ENCODE peak calls at places on chromosomes 7 and 10, in nine cellular contexts. C is BJ, N is colonic mucosa, J is psoas muscle, Z is lower leg skin, G is progenitor cell of endocrine pancreas, L is tibial artery, K is upper lobe of left lung, W is nephron progenitor cell. A is an unnamed sample.

GRCh38 chr10:114044251-114045070 is 795 bp downstream of the ADRB1 start:
- DNase-seq in Z (peak), W (peak), L (no peak), K (peak), N (no peak), G (no peak), C (no peak), J (peak), A (peak)

GRCh38 chr7:7104314-7104698 is 78.0 kb upstream of the C1GALT1 start:
- DNase-seq in L (no peak), G (no peak), J (no peak), Z (no peak), C (no peak), N (no peak), W (no peak), K (no peak), A (no peak)

GRCh38 chr7:101166909-101167644 is 1.7 kb upstream of the VGF start:
- DNase-seq in N (no peak), Z (no peak), W (no peak), J (no peak), G (no peak), L (no peak), K (no peak), C (no peak), A (no peak)

GRCh38 chr10:43263551-43264323 is 3.1 kb downstream of the RASGEF1A start:
- DNase-seq in J (no peak), W (no peak), G (no peak), Z (peak), K (no peak), N (no peak), C (no peak), L (no peak), A (peak)

GRCh38 chr7:13181221-13181620 is 493.8 kb downstream of the ARL4A start:
- DNase-seq in J (no peak), C (no peak), L (no peak), Z (no peak), W (peak), G (no peak), N (no peak), K (no peak), A (no peak)

GRCh38 chr10:24694086-24694485 is 29.6 kb downstream of the ARHGAP21 start:
- DNase-seq in Z (no peak), J (no peak), G (no peak), L (no peak), W (no peak), C (no peak), K (no peak), N (no peak), A (no peak)

GRCh38 chr7:157673573-157673972 is 336.8 kb downstream of the DNAJB6 start:
- DNase-seq in N (no peak), J (no peak), Z (peak), W (no peak), C (no peak), L (no peak), G (no peak), K (no peak), A (no peak)

GRCh38 chr7:566100-566499 is 46.5 kb upstream of the PDGFA start:
- DNase-seq in J (no peak), G (no peak), W (no peak), L (no peak), Z (no peak), K (no peak), C (no peak), N (no peak), A (no peak)

GRCh38 chr10:12874501-12874900 is 127.0 kb downstream of the CCDC3 start:
- DNase-seq in K (no peak), Z (no peak), L (no peak), N (no peak), J (no peak), G (no peak), C (no peak), W (no peak), A (no peak)

GRCh38 chr10:84845628-84846261 is 517.4 kb downstream of the CCSER2 start:
- DNase-seq in C (no peak), N (no peak), K (peak), W (no peak), J (no peak), Z (no peak), L (no peak), G (no peak), A (no peak)

GRCh38 chr10:120953897-120954296 is 102.7 kb downstream of the WDR11 start:
- DNase-seq in G (no peak), C (no peak), W (no peak), L (no peak), K (no peak), J (no peak), Z (no peak), N (no peak), A (no peak)

GRCh38 chr10:107502263-107502979 is 337.9 kb upstream of the SORCS1 start:
- DNase-seq in G (no peak), C (no peak), K (no peak), N (no peak), J (no peak), L (no peak), Z (no peak), W (no peak), A (no peak)

GRCh38 chr7:68969571-68969970 is 628.7 kb upstream of the AUTS2 start:
- DNase-seq in J (no peak), L (no peak), C (no peak), G (no peak), N (no peak), K (no peak), W (no peak), Z (no peak), A (no peak)

GRCh38 chr10:22758862-22759261 is 44.5 kb upstream of the PIP4K2A start:
- DNase-seq in C (no peak), J (no peak), N (no peak), W (no peak), G (no peak), L (no peak), K (no peak), Z (no peak), A (no peak)
- TF ChIP-seq CTCF in C (no peak), J (no peak), N (no peak), W (no peak), G (no peak), L (no peak), K (no peak), Z (no peak), A (no peak)

GRCh38 chr10:34776090-34776690 is 38.9 kb downstream of the PARD3 start:
- DNase-seq in J (no peak), N (no peak), Z (no peak), W (no peak), K (no peak), G (no peak), C (no peak), L (no peak), A (no peak)
- TF ChIP-seq CTCF in J (no peak), N (no peak), Z (no peak), W (no peak), K (no peak), G (no peak), C (no peak), L (no peak), A (no peak)

GRCh38 chr10:60465801-60466200 is 76.1 kb upstream of the ANK3 start:
- DNase-seq in C (no peak), W (no peak), J (no peak), K (no peak), L (no peak), G (no peak), N (no peak), Z (no peak), A (no peak)

GRCh38 chr10:60464659-60465058 is 75.0 kb upstream of the ANK3 start:
- DNase-seq in W (no peak), G (no peak), J (no peak), K (no peak), N (no peak), C (no peak), L (no peak), Z (no peak), A (no peak)

GRCh38 chr10:60460058-60460457 is 70.4 kb upstream of the ANK3 start:
- DNase-seq in J (no peak), K (no peak), G (no peak), W (no peak), Z (no peak), C (no peak), L (no peak), N (no peak), A (no peak)

GRCh38 chr10:60463726-60464125 is 74.1 kb upstream of the ANK3 start:
- DNase-seq in W (no peak), J (no peak), G (no peak), K (no peak), C (no peak), Z (no peak), L (no peak), N (no peak), A (no peak)

DNA sequence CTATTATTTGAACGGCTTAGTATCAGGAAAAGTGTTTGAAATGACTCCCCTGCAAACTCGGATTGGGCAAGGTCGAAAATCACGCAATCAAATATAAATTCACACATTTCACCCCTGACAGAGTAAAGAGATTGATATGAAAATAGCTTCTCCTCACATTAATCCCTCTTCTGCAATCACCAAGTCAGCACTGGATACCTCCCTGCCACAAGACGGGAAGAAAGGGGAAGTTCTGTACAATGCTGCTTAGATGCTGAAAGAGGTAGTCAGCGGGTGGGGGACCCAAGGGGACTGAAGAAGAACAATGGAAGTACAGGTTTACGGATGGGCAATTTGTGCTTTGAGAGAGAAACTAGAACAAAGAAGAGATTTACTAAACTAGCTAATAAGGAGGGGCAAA is 72.0 kb upstream of the ANK3 start:
- DNase-seq in K (no peak), W (no peak), Z (no peak), L (no peak), N (no peak), G (no peak), J (no peak), C (no peak), A (no peak)
- TF ChIP-seq CTCF in K (no peak), W (no peak), Z (no peak), L (no peak), N (no peak), G (no peak), J (no peak), C (no peak), A (no peak)

GRCh38 chr7:80294321-80294720 is 159.7 kb downstream of the GNAI1 start:
- DNase-seq in G (no peak), K (no peak), C (peak), N (no peak), L (no peak), W (no peak), Z (no peak), J (no peak), A (no peak)

GRCh38 chr7:80286611-80287010 is 152.0 kb downstream of the GNAI1 start:
- DNase-seq in W (no peak), N (no peak), K (no peak), Z (no peak), C (no peak), L (no peak), G (no peak), J (no peak), A (no peak)

GRCh38 chr7:80284848-80285247 is 150.2 kb downstream of the GNAI1 start:
- DNase-seq in Z (no peak), K (no peak), W (no peak), L (no peak), N (no peak), G (no peak), C (peak), J (no peak), A (no peak)

GRCh38 chr7:80287400-80288174 is 153.0 kb downstream of the GNAI1 start:
- DNase-seq in W (no peak), Z (no peak), J (no peak), L (no peak), C (no peak), N (no peak), K (no peak), G (no peak), A (no peak)

DNA sequence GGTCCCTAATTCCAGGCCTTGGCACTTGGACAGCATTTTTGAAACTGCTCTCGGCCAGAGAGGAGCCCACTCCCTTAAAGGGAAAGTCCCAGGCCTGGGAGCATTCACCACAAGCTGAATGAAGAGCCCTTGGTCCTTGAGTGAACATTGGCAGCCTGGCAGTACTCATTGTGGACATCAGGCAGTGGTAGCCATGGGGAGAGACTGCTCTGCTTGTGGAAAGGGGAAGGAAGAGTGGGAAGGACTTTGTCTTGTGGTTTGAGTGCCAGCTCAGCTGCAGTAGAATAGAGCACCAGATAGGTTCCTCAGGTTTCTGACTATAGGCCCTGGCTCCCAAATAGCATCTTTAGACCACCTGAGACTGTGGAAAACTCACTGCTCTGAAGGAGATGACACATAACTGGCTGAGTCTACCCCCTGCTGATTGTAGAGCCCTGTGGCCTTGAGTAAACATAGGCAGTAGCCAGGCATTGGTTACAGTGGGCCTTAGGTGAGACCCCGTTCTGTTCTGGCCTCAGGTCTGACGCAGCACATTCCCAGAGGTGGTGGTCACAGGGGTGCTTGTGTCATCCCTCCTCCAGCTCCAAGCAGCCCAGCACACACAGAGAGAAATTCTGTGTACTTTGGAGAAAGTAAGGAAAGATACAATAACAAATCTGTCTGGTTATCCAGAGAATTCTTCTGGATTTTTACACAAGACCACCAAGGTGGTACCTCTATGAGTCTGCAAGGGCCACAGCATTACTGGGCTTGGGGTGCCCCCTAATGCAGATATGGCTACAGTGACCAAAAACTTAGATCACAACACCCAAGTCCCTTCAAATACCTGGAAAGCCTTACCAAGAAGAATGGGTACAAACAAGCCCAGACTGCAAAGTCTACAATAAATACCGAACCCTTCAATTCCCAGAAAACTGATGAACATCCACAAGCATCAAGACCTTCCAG is 153.8 kb downstream of the GNAI1 start:
- DNase-seq in L (no peak), K (peak), N (no peak), Z (no peak), C (no peak), G (no peak), W (peak), J (no peak), A (no peak)
- TF ChIP-seq CTCF in L (no peak), K (no peak), N (no peak), Z (no peak), C (no peak), G (peak), W (no peak), J (peak), A (no peak)

GRCh38 chr7:117154721-117155120 is 168.1 kb downstream of the WNT2 start:
- DNase-seq in K (no peak), L (no peak), N (no peak), C (no peak), J (no peak), W (no peak), G (no peak), Z (no peak), A (no peak)

GRCh38 chr7:117155694-117156093 is 167.2 kb downstream of the WNT2 start:
- DNase-seq in W (no peak), N (no peak), G (no peak), C (no peak), J (no peak), L (no peak), K (no peak), Z (no peak), A (no peak)

GRCh38 chr7:117158941-117159705 is 163.7 kb downstream of the WNT2 start:
- DNase-seq in K (no peak), C (peak), Z (no peak), J (no peak), L (no peak), G (no peak), W (no peak), N (no peak), A (no peak)

GRCh38 chr7:117157871-117158209 is 165.0 kb downstream of the WNT2 start:
- DNase-seq in W (no peak), J (no peak), C (no peak), L (no peak), N (no peak), K (no peak), Z (no peak), G (no peak), A (no peak)

DNA sequence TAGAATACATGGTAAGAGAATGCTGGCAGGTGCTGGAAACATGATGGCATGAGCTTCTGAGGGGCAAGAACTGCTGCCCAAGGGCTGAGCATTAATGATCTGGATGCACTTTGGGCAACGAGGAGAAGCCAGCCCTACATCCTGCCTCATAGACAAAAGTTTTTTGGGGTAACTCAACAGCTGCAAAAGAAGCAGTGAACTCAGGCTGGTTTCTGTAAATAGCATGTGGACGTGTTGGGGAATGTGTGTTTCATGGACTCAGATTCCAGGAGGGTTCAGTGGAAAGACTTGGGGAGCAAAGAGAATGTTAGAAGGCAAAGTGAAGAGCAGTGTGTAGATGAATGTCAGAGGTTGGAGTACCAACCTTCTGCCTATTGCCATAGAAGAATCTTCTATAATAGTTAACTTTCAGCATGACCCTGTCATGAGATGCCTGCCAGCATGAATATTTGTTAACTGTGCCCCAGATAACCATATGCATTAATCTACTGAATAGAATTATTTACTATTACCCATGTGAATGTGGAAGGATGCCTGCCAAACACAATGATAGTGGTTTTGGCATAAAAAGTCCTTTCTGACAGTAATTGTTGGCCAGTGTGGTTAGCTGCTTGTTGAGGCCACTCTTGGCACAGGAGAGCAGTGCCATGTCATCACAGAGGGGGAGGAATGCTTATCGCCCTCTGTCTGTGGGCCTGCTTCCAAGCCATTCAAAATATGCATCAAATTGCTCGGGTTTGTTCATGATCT is 165.6 kb downstream of the WNT2 start:
- DNase-seq in C (peak), L (peak), J (peak), G (no peak), W (no peak), K (peak), Z (no peak), N (no peak), A (no peak)
- TF ChIP-seq CTCF in C (peak), L (no peak), J (no peak), G (no peak), W (no peak), K (no peak), Z (no peak), N (no peak), A (no peak)

DNA sequence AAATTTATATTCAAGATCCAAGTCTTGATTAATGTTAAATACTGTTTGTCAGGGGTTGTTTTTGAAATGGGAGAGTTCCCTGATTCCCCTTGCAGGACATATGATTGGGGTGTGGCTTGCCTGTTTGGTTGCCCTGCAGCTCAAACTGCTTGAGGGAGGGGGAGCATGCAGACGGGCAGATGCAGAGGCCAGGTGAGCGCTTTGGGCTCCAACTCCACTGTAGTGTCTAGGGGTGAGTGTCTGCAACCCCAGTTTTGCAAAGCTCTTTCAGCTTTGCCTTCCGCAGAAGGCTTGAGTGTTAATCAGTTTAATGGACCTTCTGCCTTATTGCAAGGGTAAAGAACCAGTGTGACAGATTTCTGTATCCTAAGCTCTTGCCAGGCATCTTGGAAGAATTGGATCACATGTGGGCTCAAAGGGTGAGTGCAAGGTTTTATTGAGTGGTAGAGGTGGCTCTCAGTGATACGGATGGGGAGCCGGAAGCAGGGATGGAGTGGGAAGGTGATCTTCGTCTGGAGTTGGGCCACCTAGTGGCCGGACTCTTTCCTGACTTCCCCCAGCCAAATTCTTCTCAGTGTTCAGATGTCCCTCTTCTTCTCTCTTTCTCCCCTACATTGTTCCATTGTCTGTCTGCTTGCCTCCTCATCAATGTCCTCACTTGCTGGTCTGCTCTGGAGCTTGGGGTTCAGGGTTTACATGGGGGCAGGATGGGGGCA is 479.7 kb downstream of the ATRNL1 start:
- DNase-seq in C (no peak), N (no peak), J (no peak), L (no peak), W (peak), G (no peak), K (no peak), Z (no peak), A (no peak)
- TF ChIP-seq CTCF in C (peak), N (no peak), J (no peak), L (no peak), W (peak), G (peak), K (no peak), Z (no peak), A (peak)